ENCODE peak calls at places on chromosomes 12 and 14, in seven cellular contexts. U, D, O, J, E, L and A are unnamed samples.

GRCh38 chr12:105590571-105590970 is 260.1 kb downstream of the C12orf75 start:
- DNase-seq in E (no peak), L (no peak), O (no peak), U (no peak), J (no peak), D (no peak), A (no peak)

GRCh38 chr12:90065301-90065801 is 356.7 kb upstream of the ATP2B1 start:
- DNase-seq in U (no peak), O (no peak), J (no peak), E (no peak), L (no peak), D (no peak), A (no peak)

GRCh38 chr12:115623764-115624334 is 653.6 kb downstream of the MED13L start:
- DNase-seq in D (no peak), J (no peak), U (no peak), O (no peak), E (no peak), L (peak), A (no peak)

GRCh38 chr14:31268216-31268615 is 60.6 kb upstream of the HECTD1 start:
- DNase-seq in U (no peak), D (no peak), J (no peak), O (no peak), E (no peak), L (no peak), A (no peak)

GRCh38 chr12:102376251-102376747 is 104.1 kb downstream of the IGF1 start:
- DNase-seq in U (no peak), E (no peak), D (no peak), L (no peak), O (no peak), J (no peak), A (no peak)

GRCh38 chr12:120800665-120801064 is 75.0 kb downstream of the ACADS start:
- DNase-seq in U (no peak), L (no peak), O (no peak), E (no peak), J (no peak), D (no peak), A (no peak)

GRCh38 chr12:79407671-79408622 is 282.8 kb downstream of the PAWR start:
- DNase-seq in D (peak), U (no peak), L (peak), O (peak), E (no peak), J (peak), A (peak)

GRCh38 chr14:59187802-59188460 is 536 bp upstream of the DAAM1 start:
- DNase-seq in O (peak), L (no peak), E (no peak), U (no peak), D (peak), J (peak), A (peak)

GRCh38 chr12:53172352-53172751 is 8.2 kb upstream of the ZNF740 start:
- DNase-seq in J (no peak), O (no peak), U (no peak), E (no peak), L (no peak), D (no peak), A (peak)

GRCh38 chr12:5480953-5481300 is 49.0 kb downstream of the NTF3 start:
- DNase-seq in O (no peak), J (no peak), U (no peak), E (no peak), D (no peak), L (peak), A (no peak)

GRCh38 chr14:44616204-44616603 is 109.1 kb upstream of the FSCB start:
- DNase-seq in D (no peak), J (no peak), E (no peak), O (no peak), U (no peak), L (no peak), A (no peak)

GRCh38 chr12:115223322-115223721 is 539.3 kb upstream of the TBX3 start:
- DNase-seq in D (no peak), U (no peak), E (no peak), J (no peak), O (no peak), L (no peak), A (no peak)

GRCh38 chr14:90518941-90519256 is 122.1 kb downstream of the CALM1 start:
- DNase-seq in E (peak), L (peak), D (no peak), U (no peak), J (peak), O (peak), A (peak)